ENCODE peak calls at places on chromosomes 5 and 9, in six cellular contexts. G is GM13977, P is HCT116, K is lung, E is spleen, C is testis. T is an unnamed sample.

GRCh38 chr9:81981881-81982280 is 6.7 kb upstream of the SPATA31D1 start:
- DNase-seq in C (no peak), G (no peak), P (no peak), E (no peak), K (no peak), T (no peak)

GRCh38 chr5:38468978-38469706 is 87.3 kb downstream of the LIFR start:
- DNase-seq in P (no peak), G (no peak), C (peak; percentile 81), K (no peak), E (no peak), T (no peak)

GRCh38 chr9:84493284-84493947 is 152.9 kb upstream of the SLC28A3 start:
- DNase-seq in K (no peak), P (no peak), G (no peak), C (no peak), E (no peak), T (peak; percentile 15)

GRCh38 chr5:83430130-83431010 is 41.2 kb upstream of the VCAN start:
- DNase-seq in K (peak; percentile 61), E (peak; percentile 76), P (peak; percentile 75), G (peak; percentile 44), C (peak; percentile 86), T (peak; percentile 66)

GRCh38 chr5:10987881-10988504 is 227.0 kb upstream of the DAP start:
- DNase-seq in E (peak; percentile 82), K (peak; percentile 67), C (peak; percentile 82), P (peak; percentile 42), G (peak; percentile 77), T (peak; percentile 86)

GRCh38 chr5:157603333-157604190 is 28.0 kb upstream of the ADAM19 start:
- DNase-seq in E (no peak), G (no peak), K (no peak), C (no peak), P (peak; percentile 90), T (no peak)

GRCh38 chr5:179803651-179804598 is 2.7 kb downstream of the MGAT4B start:
- DNase-seq in K (no peak), C (peak; percentile 82), G (peak; percentile 39), P (no peak), E (peak; percentile 81), T (no peak)

GRCh38 chr5:38468202-38468656 is 88.2 kb downstream of the LIFR start:
- DNase-seq in E (no peak), G (no peak), P (peak; percentile 16), K (no peak), C (no peak), T (no peak)

GRCh38 chr5:130109152-130109551 is 204.9 kb downstream of the CHSY3 start:
- DNase-seq in K (no peak), P (peak; percentile 34), G (peak; percentile 10), E (no peak), C (no peak), T (no peak)

GRCh38 chr9:106772523-106773290 is 90.3 kb upstream of the ZNF462 start:
- DNase-seq in G (no peak), K (no peak), P (no peak), C (no peak), E (no peak), T (no peak)

GRCh38 chr9:108389056-108389455 is 466.7 kb downstream of the ACTL7B start:
- DNase-seq in P (no peak), K (no peak), G (no peak), E (no peak), C (no peak), T (no peak)

GRCh38 chr9:5612187-5612535 is 16.7 kb upstream of the RIC1 start:
- DNase-seq in P (no peak), G (no peak), E (no peak), C (no peak), K (no peak), T (no peak)

GRCh38 chr9:23541976-23542375 is 284.1 kb downstream of the ELAVL2 start:
- DNase-seq in K (no peak), C (no peak), G (no peak), P (no peak), E (no peak), T (no peak)

GRCh38 chr5:168315416-168315990 is 24.1 kb downstream of the WWC1 start:
- DNase-seq in G (no peak), E (peak; percentile 59), P (no peak), K (no peak), C (no peak), T (peak; percentile 28)

GRCh38 chr5:168317096-168317520 is 25.7 kb downstream of the WWC1 start:
- DNase-seq in E (peak; percentile 30), P (no peak), C (no peak), K (no peak), G (no peak), T (no peak)

GRCh38 chr5:168317521-168318147 is 26.2 kb downstream of the WWC1 start:
- DNase-seq in C (no peak), K (peak; percentile 48), E (no peak), P (peak; percentile 82), G (no peak), T (peak; percentile 18)

GRCh38 chr5:168315991-168316578 is 24.6 kb downstream of the WWC1 start:
- DNase-seq in K (peak; percentile 58), P (no peak), C (no peak), E (peak; percentile 64), G (no peak), T (no peak)

DNA sequence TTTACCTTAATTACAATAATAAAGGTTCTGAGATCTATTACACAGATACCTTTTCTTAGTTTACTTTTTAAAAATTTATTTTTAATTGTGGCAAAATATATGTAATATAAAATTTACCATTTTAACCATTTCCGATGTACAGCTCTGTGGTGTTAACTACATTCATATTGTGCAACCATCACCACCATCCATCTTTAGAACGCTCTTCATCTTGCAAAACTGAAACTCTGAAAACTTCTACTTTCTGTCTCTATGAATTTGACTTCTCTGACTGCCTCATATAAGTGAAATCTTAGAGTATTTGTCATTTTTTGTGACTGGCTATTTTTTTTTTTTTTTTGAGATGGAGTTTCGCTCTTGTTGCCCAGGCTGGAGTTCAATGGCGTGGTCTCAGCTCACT is 26.8 kb downstream of the WWC1 start:
- DNase-seq in C (no peak), E (no peak), P (no peak), K (no peak), G (no peak), T (no peak)
- TF ChIP-seq CTCF in C (no peak), E (no peak), P (no peak), K (no peak), G (no peak), T (no peak)

DNA sequence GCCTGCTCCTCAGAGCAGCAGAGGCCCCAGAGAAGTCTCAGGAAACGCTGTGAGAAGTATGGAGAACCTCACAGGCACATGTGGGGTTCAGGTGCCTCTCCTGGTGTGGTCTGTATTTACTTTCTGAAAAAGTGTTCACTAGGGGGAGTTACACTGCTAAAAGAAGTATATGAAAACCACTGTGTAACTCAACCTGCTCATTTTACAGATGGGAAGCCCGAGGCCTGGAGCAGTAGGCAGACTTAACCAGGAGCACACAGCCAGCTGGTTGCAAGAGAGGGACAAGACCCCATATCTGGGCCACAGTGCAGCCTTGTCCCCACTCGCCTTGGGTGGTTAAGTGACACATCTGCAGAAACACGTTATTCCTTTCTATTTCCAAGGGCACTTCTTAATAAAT is 112.8 kb upstream of the SAP30L start:
- DNase-seq in G (no peak), E (no peak), C (no peak), P (no peak), K (no peak), T (no peak)
- TF ChIP-seq CTCF in G (peak; percentile 37), E (no peak), C (no peak), P (no peak), K (no peak), T (no peak)

GRCh38 chr5:58891971-58892343 is 309.1 kb downstream of the RAB3C start:
- DNase-seq in P (no peak), E (no peak), C (no peak), G (no peak), K (no peak), T (no peak)

GRCh38 chr5:58893551-58893950 is 310.7 kb downstream of the RAB3C start:
- DNase-seq in G (no peak), P (no peak), C (peak; percentile 25), E (no peak), K (no peak), T (no peak)

GRCh38 chr5:58890265-58890664 is 307.4 kb downstream of the RAB3C start:
- DNase-seq in G (no peak), C (peak; percentile 22), K (no peak), P (no peak), E (no peak), T (no peak)

GRCh38 chr5:58887721-58888409 is 305.0 kb downstream of the RAB3C start:
- DNase-seq in K (peak; percentile 53), E (no peak), G (no peak), C (peak; percentile 53), P (no peak), T (no peak)

GRCh38 chr5:58891072-58891970 is 308.4 kb downstream of the RAB3C start:
- DNase-seq in E (no peak), P (peak; percentile 33), G (peak; percentile 48), C (peak; percentile 88), K (peak; percentile 66), T (peak; percentile 73)
- TF ChIP-seq CTCF in E (peak; percentile 59), P (peak; percentile 76), G (peak; percentile 72), C (peak; percentile 56), K (peak; percentile 57), T (peak; percentile 63)

DNA sequence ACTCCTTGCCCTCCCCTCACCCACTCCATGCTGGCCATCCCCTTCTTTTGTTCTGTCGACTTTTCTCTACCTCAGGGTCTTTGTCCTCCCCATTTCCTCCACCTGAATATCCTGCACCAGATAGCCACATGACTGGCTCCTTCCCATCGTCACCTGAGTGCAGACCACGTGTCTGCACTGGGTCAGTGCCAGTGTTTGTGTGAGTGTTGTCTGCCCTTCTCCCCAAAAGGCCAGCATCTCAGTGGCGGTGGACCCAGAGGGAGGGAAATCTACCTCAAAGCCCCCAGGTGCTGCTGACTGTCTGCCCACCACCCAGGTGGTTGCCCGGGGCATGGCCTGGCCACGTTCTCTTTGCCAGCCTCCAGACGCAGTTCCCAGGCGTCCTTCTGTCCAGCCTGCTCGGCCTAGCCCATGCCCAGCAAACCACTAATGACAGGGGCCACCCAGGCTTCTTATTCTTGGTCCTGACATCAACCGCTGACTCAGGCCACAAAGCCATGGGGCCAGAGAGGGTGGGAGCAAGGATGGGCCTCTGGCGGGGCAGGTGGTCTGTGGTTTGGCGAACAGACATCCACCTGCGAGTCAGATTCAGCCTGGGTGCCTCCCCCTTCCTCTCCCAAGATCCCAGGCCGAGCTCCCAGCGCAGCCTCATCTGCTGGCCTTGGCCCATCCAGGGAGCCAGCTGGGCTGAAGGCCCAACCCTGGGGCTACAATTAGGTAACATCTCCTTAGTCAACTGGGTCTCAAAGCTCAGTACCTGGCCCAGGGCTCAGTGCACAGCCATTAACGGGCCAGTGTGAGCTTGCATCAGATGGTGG is 5.5 kb upstream of the NINJ1 start:
- DNase-seq in C (no peak), P (no peak), K (no peak), G (no peak), E (peak; percentile 69), T (no peak)
- TF ChIP-seq CTCF in C (no peak), P (no peak), K (no peak), G (no peak), E (no peak), T (no peak)

T was measured in nephron progenitor cell.